ENCODE peak calls at places on chromosome 9, in seven cellular contexts. One of them, this sample, is unnamed.

GRCh38 chr9:2055203-2055658 is 40.1 kb downstream of the SMARCA2 start:
- DNase-seq in NCI-H1436 treated with DMSO at 0.1 percent for 48 hours: no peak
- DNase-seq in amniotic stem cell: no peak
- DNase-seq in A549: no peak
- DNase-seq in AG20443: peak; percentile 42
- DNase-seq in LoVo: no peak
- DNase-seq in ELR: peak; percentile 72
- DNase-seq in this sample: no peak

GRCh38 chr9:107945961-107946360 is 456.4 kb upstream of the KLF4 start:
- DNase-seq in NCI-H1436 treated with DMSO at 0.1 percent for 48 hours: no peak
- DNase-seq in amniotic stem cell: no peak
- DNase-seq in A549: no peak
- DNase-seq in AG20443: peak; percentile 31
- DNase-seq in LoVo: no peak
- DNase-seq in ELR: no peak
- DNase-seq in this sample: no peak

GRCh38 chr9:96222132-96222531 is 79.8 kb downstream of the HSD17B3 start:
- DNase-seq in NCI-H1436 treated with DMSO at 0.1 percent for 48 hours: no peak
- DNase-seq in amniotic stem cell: no peak
- DNase-seq in A549: no peak
- DNase-seq in AG20443: no peak
- DNase-seq in LoVo: no peak
- DNase-seq in ELR: peak; percentile 39
- DNase-seq in this sample: no peak

GRCh38 chr9:113956901-113957777 is 81.0 kb downstream of the ZNF618 start:
- DNase-seq in NCI-H1436 treated with DMSO at 0.1 percent for 48 hours: no peak
- DNase-seq in amniotic stem cell: no peak
- DNase-seq in A549: peak; percentile 15
- DNase-seq in AG20443: peak; percentile 24
- DNase-seq in LoVo: no peak
- DNase-seq in ELR: peak; percentile 41
- DNase-seq in this sample: no peak

GRCh38 chr9:136287960-136288753 is 15.7 kb downstream of the CCDC187 start:
- DNase-seq in NCI-H1436 treated with DMSO at 0.1 percent for 48 hours: no peak
- DNase-seq in amniotic stem cell: no peak
- DNase-seq in A549: no peak
- DNase-seq in AG20443: no peak
- DNase-seq in LoVo: no peak
- DNase-seq in ELR: no peak
- DNase-seq in this sample: no peak

GRCh38 chr9:4229252-4229651 is 70.6 kb downstream of the GLIS3 start:
- DNase-seq in NCI-H1436 treated with DMSO at 0.1 percent for 48 hours: no peak
- DNase-seq in amniotic stem cell: no peak
- DNase-seq in A549: no peak
- DNase-seq in AG20443: no peak
- DNase-seq in LoVo: no peak
- DNase-seq in ELR: no peak
- DNase-seq in this sample: no peak

GRCh38 chr9:100351508-100351907 is 1.2 kb downstream of the TEX10 start:
- DNase-seq in NCI-H1436 treated with DMSO at 0.1 percent for 48 hours: no peak
- DNase-seq in amniotic stem cell: no peak
- DNase-seq in A549: no peak
- DNase-seq in AG20443: no peak
- DNase-seq in LoVo: no peak
- DNase-seq in ELR: no peak
- DNase-seq in this sample: no peak

GRCh38 chr9:14547245-14548060 is 145.8 kb downstream of the ZDHHC21 start:
- DNase-seq in NCI-H1436 treated with DMSO at 0.1 percent for 48 hours: no peak
- DNase-seq in amniotic stem cell: no peak
- DNase-seq in A549: no peak
- DNase-seq in AG20443: no peak
- DNase-seq in LoVo: no peak
- DNase-seq in ELR: no peak
- DNase-seq in this sample: no peak

GRCh38 chr9:100715100-100715379 is 137.2 kb downstream of the CAVIN4 start:
- DNase-seq in NCI-H1436 treated with DMSO at 0.1 percent for 48 hours: no peak
- DNase-seq in amniotic stem cell: no peak
- DNase-seq in A549: no peak
- DNase-seq in AG20443: no peak
- DNase-seq in LoVo: no peak
- DNase-seq in ELR: no peak
- DNase-seq in this sample: no peak

GRCh38 chr9:38091310-38092199 is 22.5 kb upstream of the SHB start:
- DNase-seq in NCI-H1436 treated with DMSO at 0.1 percent for 48 hours: no peak
- DNase-seq in amniotic stem cell: no peak
- DNase-seq in A549: no peak
- DNase-seq in AG20443: no peak
- DNase-seq in LoVo: no peak
- DNase-seq in ELR: no peak
- DNase-seq in this sample: no peak

GRCh38 chr9:91558879-91559278 is 135.2 kb upstream of the NFIL3 start:
- DNase-seq in NCI-H1436 treated with DMSO at 0.1 percent for 48 hours: no peak
- DNase-seq in amniotic stem cell: no peak
- DNase-seq in A549: no peak
- DNase-seq in AG20443: no peak
- DNase-seq in LoVo: no peak
- DNase-seq in ELR: no peak
- DNase-seq in this sample: no peak

GRCh38 chr9:37732086-37732744 is 21.4 kb upstream of the TRMT10B start:
- DNase-seq in NCI-H1436 treated with DMSO at 0.1 percent for 48 hours: no peak
- DNase-seq in amniotic stem cell: no peak
- DNase-seq in A549: no peak
- DNase-seq in AG20443: no peak
- DNase-seq in LoVo: no peak
- DNase-seq in ELR: no peak
- DNase-seq in this sample: no peak

GRCh38 chr9:136572003-136572595 is 26.3 kb upstream of the NOTCH1 start:
- DNase-seq in NCI-H1436 treated with DMSO at 0.1 percent for 48 hours: no peak
- DNase-seq in amniotic stem cell: no peak
- DNase-seq in A549: peak; percentile 55
- DNase-seq in AG20443: peak; percentile 40
- DNase-seq in LoVo: no peak
- DNase-seq in ELR: peak; percentile 63
- DNase-seq in this sample: peak; percentile 66

GRCh38 chr9:34646211-34647083 is at the start of gene GALT:
- DNase-seq in NCI-H1436 treated with DMSO at 0.1 percent for 48 hours: peak; percentile 37
- DNase-seq in amniotic stem cell: peak; percentile 64
- DNase-seq in A549: peak; percentile 97
- DNase-seq in AG20443: peak; percentile 92
- DNase-seq in LoVo: peak; percentile 87
- DNase-seq in ELR: peak; percentile 91
- DNase-seq in this sample: peak; percentile 98

GRCh38 chr9:70567511-70567910 is 153.1 kb upstream of the KLF9 start:
- DNase-seq in NCI-H1436 treated with DMSO at 0.1 percent for 48 hours: no peak
- DNase-seq in amniotic stem cell: no peak
- DNase-seq in A549: no peak
- DNase-seq in AG20443: no peak
- DNase-seq in LoVo: no peak
- DNase-seq in ELR: no peak
- DNase-seq in this sample: no peak

GRCh38 chr9:70474413-70474812 is 60.0 kb upstream of the KLF9 start:
- DNase-seq in NCI-H1436 treated with DMSO at 0.1 percent for 48 hours: no peak
- DNase-seq in amniotic stem cell: no peak
- DNase-seq in A549: no peak
- DNase-seq in AG20443: no peak
- DNase-seq in LoVo: no peak
- DNase-seq in ELR: no peak
- DNase-seq in this sample: no peak

GRCh38 chr9:114745108-114745848 is 60.6 kb downstream of the TNFSF15 start:
- DNase-seq in NCI-H1436 treated with DMSO at 0.1 percent for 48 hours: no peak
- DNase-seq in amniotic stem cell: no peak
- DNase-seq in A549: no peak
- DNase-seq in AG20443: peak; percentile 50
- DNase-seq in LoVo: no peak
- DNase-seq in ELR: no peak
- DNase-seq in this sample: no peak

GRCh38 chr9:124343533-124344290 is 71.5 kb downstream of the PSMB7 start:
- DNase-seq in NCI-H1436 treated with DMSO at 0.1 percent for 48 hours: no peak
- DNase-seq in amniotic stem cell: no peak
- DNase-seq in A549: no peak
- DNase-seq in AG20443: no peak
- DNase-seq in LoVo: no peak
- DNase-seq in ELR: no peak
- DNase-seq in this sample: no peak

GRCh38 chr9:76729980-76730737 is 34.1 kb upstream of the PCA3 start:
- DNase-seq in NCI-H1436 treated with DMSO at 0.1 percent for 48 hours: peak; percentile 53
- DNase-seq in amniotic stem cell: no peak
- DNase-seq in A549: no peak
- DNase-seq in AG20443: no peak
- DNase-seq in LoVo: no peak
- DNase-seq in ELR: no peak
- DNase-seq in this sample: no peak

GRCh38 chr9:84754896-84755295 is 85.4 kb downstream of the NTRK2 start:
- DNase-seq in NCI-H1436 treated with DMSO at 0.1 percent for 48 hours: no peak
- DNase-seq in amniotic stem cell: no peak
- DNase-seq in A549: no peak
- DNase-seq in AG20443: no peak
- DNase-seq in LoVo: no peak
- DNase-seq in ELR: no peak
- DNase-seq in this sample: no peak

GRCh38 chr9:125544988-125545651 is 161.9 kb downstream of the MAPKAP1 start:
- DNase-seq in NCI-H1436 treated with DMSO at 0.1 percent for 48 hours: no peak
- DNase-seq in amniotic stem cell: peak; percentile 68
- DNase-seq in A549: no peak
- DNase-seq in AG20443: peak; percentile 69
- DNase-seq in LoVo: no peak
- DNase-seq in ELR: peak; percentile 17
- DNase-seq in this sample: peak; percentile 58

GRCh38 chr9:69951411-69951810 is 92.2 kb upstream of the MAMDC2 start:
- DNase-seq in NCI-H1436 treated with DMSO at 0.1 percent for 48 hours: no peak
- DNase-seq in amniotic stem cell: no peak
- DNase-seq in A549: no peak
- DNase-seq in AG20443: no peak
- DNase-seq in LoVo: no peak
- DNase-seq in ELR: peak; percentile 81
- DNase-seq in this sample: no peak

GRCh38 chr9:132183715-132184114 is 21.9 kb downstream of the NTNG2 start:
- DNase-seq in NCI-H1436 treated with DMSO at 0.1 percent for 48 hours: no peak
- DNase-seq in amniotic stem cell: no peak
- DNase-seq in A549: no peak
- DNase-seq in AG20443: no peak
- DNase-seq in LoVo: no peak
- DNase-seq in ELR: no peak
- DNase-seq in this sample: no peak

GRCh38 chr9:137431416-137431931 is 8.3 kb downstream of the NOXA1 start:
- DNase-seq in NCI-H1436 treated with DMSO at 0.1 percent for 48 hours: no peak
- DNase-seq in amniotic stem cell: no peak
- DNase-seq in A549: no peak
- DNase-seq in AG20443: no peak
- DNase-seq in LoVo: no peak
- DNase-seq in ELR: no peak
- DNase-seq in this sample: no peak

GRCh38 chr9:18979367-18979766 is 53.6 kb downstream of the SAXO1 start:
- DNase-seq in NCI-H1436 treated with DMSO at 0.1 percent for 48 hours: no peak
- DNase-seq in amniotic stem cell: peak; percentile 27
- DNase-seq in A549: no peak
- DNase-seq in AG20443: peak; percentile 70
- DNase-seq in LoVo: no peak
- DNase-seq in ELR: peak; percentile 81
- DNase-seq in this sample: no peak